ENCODE peak calls at places on chromosomes 13 and 19, in nine cellular contexts. Y, N, V, R, J, F, P, H and B are unnamed samples.

GRCh38 chr13:67651908-67652307 is 421.8 kb upstream of the PCDH9 start:
- DNase-seq in N (no peak), V (no peak), R (no peak), F (no peak), Y (no peak), H (no peak), P (no peak), J (no peak), B (no peak)

GRCh38 chr13:45372189-45373115 is 31.5 kb upstream of the TPT1 start:
- DNase-seq in R (no peak), V (no peak), N (no peak), H (no peak), J (no peak), P (no peak), F (no peak), Y (no peak), B (no peak)

GRCh38 chr13:27808866-27809546 is 16.7 kb downstream of the GSX1 start:
- DNase-seq in N (no peak), H (no peak), V (peak), P (no peak), Y (no peak), R (no peak), J (no peak), F (no peak), B (no peak)

GRCh38 chr19:35417713-35418534 is 30.1 kb upstream of the FFAR2 start:
- DNase-seq in J (no peak), V (no peak), N (no peak), F (no peak), H (no peak), P (no peak), Y (no peak), R (no peak), B (no peak)

GRCh38 chr19:23542562-23542961 is 144.4 kb downstream of the ZNF675 start:
- DNase-seq in H (no peak), V (no peak), R (no peak), N (no peak), J (no peak), F (no peak), P (no peak), Y (no peak), B (no peak)

GRCh38 chr19:52170863-52171320 is 529 bp downstream of the ZNF836 start:
- DNase-seq in J (no peak), H (no peak), Y (no peak), P (no peak), V (peak), R (peak), N (no peak), F (no peak), B (peak)

GRCh38 chr13:45728759-45729158 is 26.6 kb downstream of the CBY2 start:
- DNase-seq in F (no peak), J (no peak), Y (no peak), V (no peak), P (no peak), N (peak), R (peak), H (no peak), B (no peak)

GRCh38 chr19:11204943-11205349 is 7.6 kb upstream of the KANK2 start:
- DNase-seq in H (no peak), V (peak), P (no peak), J (peak), R (no peak), Y (no peak), N (no peak), F (no peak), B (peak)

GRCh38 chr13:34842466-34842865 is 99.6 kb upstream of the NBEA start:
- DNase-seq in V (no peak), J (no peak), H (no peak), Y (no peak), R (no peak), N (peak), P (no peak), F (no peak), B (no peak)

GRCh38 chr19:7917292-7918061 is 2.7 kb upstream of the SNAPC2 start:
- DNase-seq in R (peak), N (peak), P (peak), H (no peak), V (no peak), J (peak), F (peak), Y (peak), B (peak)

GRCh38 chr19:15448778-15449619 is 757 bp downstream of the WIZ start:
- DNase-seq in P (no peak), N (no peak), Y (no peak), J (no peak), V (no peak), H (no peak), F (no peak), R (peak), B (peak)

GRCh38 chr19:33395561-33396550 is 22.3 kb downstream of the CEBPG start:
- DNase-seq in P (no peak), J (no peak), F (no peak), Y (no peak), V (peak), N (no peak), R (no peak), H (no peak), B (peak)

GRCh38 chr13:25489238-25489637 is 117.5 kb downstream of the ATP8A2 start:
- DNase-seq in R (no peak), V (no peak), Y (no peak), H (no peak), N (no peak), J (no peak), P (no peak), F (no peak), B (no peak)

GRCh38 chr19:29587518-29587986 is 18.5 kb upstream of the POP4 start:
- DNase-seq in H (no peak), Y (peak), R (no peak), J (no peak), F (peak), P (no peak), V (no peak), N (no peak), B (no peak)